ENCODE peak calls at places on chromosomes 12 and 14, in four cellular contexts. I is CD8-positive, alpha-beta memory T cell; L is uterus; U is PC-3. G is an unnamed sample. For H3K4me1, the result is how much of the 10 kb centered on the place peaks cover.

GRCh38 chr12:106085213-106085612 is 53.5 kb downstream of the NUAK1 start:
- DNase-seq in L (no peak), I (no peak), U (no peak), G (no peak)

GRCh38 chr12:29961231-29961630 is 177.5 kb upstream of the TMTC1 start:
- DNase-seq in U (no peak), I (no peak), L (no peak), G (no peak)

GRCh38 chr14:61860294-61860918 is 98.2 kb downstream of the SNAPC1 start:
- DNase-seq in L (no peak), I (peak), U (peak), G (peak)

GRCh38 chr12:42508913-42509312 is 80.6 kb downstream of the PRICKLE1 start:
- DNase-seq in I (no peak), L (no peak), U (no peak), G (no peak)

GRCh38 chr14:77707355-77707723 is 484 bp downstream of the ALKBH1 start:
- DNase-seq in L (no peak), I (peak), U (peak), G (no peak)

GRCh38 chr12:102107970-102108369 is 11.9 kb downstream of the NUP37 start:
- DNase-seq in I (no peak), L (no peak), U (no peak), G (no peak)

GRCh38 chr14:30874120-30874998 is at the start of gene COCH:
- DNase-seq in U (peak), L (no peak), I (peak), G (no peak)

GRCh38 chr14:95198320-95198719 is 41.0 kb upstream of the DICER1 start:
- DNase-seq in L (no peak), U (no peak), I (no peak), G (no peak)

GRCh38 chr14:57928732-57929131 is 62.8 kb upstream of the SLC35F4 start:
- DNase-seq in I (no peak), U (no peak), L (no peak), G (no peak)

GRCh38 chr12:124500232-124501079 is 67.0 kb downstream of the NCOR2 start:
- DNase-seq in I (no peak), U (peak), L (no peak), G (no peak)

GRCh38 chr12:112317481-112317880 is 64.8 kb downstream of the HECTD4 start:
- DNase-seq in I (no peak), L (no peak), U (no peak), G (no peak)

GRCh38 chr12:76777765-76778216 is 13.9 kb downstream of the ZDHHC17 start:
- DNase-seq in L (no peak), U (no peak), I (no peak), G (no peak)

GRCh38 chr14:35158951-35159653 is 36.8 kb downstream of the PRORP start:
- DNase-seq in I (no peak), L (no peak), U (no peak), G (no peak)

GRCh38 chr14:35149239-35149638 is 26.9 kb downstream of the PRORP start:
- DNase-seq in L (no peak), I (no peak), U (no peak), G (no peak)

GRCh38 chr14:35155962-35156361 is 33.6 kb downstream of the PRORP start:
- DNase-seq in L (no peak), I (no peak), U (peak), G (no peak)

GRCh38 chr14:35158491-35158890 is 36.1 kb downstream of the PRORP start:
- DNase-seq in I (no peak), L (no peak), U (no peak), G (no peak)

GRCh38 chr14:35154016-35154415 is 31.7 kb downstream of the PRORP start:
- DNase-seq in U (no peak), L (no peak), I (no peak), G (no peak)
- H3K4me1 ChIP-seq in U (under half), L (under half), I (under half), G (under half)

DNA sequence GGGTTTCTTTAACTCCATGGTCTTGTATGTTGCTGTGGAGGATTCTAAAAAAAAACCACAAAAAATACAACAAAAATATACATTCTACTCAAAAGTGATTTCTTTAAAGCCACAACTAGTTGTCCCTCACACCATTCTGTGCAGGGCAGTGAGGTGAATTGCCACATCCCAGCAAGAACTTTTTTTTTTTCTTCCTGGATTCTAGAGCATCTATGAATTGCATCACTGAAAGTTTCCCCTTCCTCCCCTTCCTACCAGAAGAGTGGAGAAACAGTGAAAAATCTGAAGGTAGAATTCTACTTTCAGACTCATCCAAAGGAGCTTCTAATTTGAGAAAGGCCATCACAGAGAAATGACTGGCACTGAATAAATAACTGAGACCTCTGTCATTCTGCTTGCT is 395.3 kb downstream of the AEBP2 start:
- DNase-seq in L (no peak), U (no peak), I (no peak), G (no peak)
- H3K4me1 ChIP-seq in L (under half), U (under half), I (under half), G (under half)

GRCh38 chr12:53232641-53233538 is 881 bp upstream of the RARG start:
- DNase-seq in I (peak), U (peak), L (no peak), G (no peak)
- H3K4me1 ChIP-seq in I (half or more), U (under half), L (under half), G (under half)

GRCh38 chr12:69687390-69687789 is 11.7 kb downstream of the BEST3 start:
- DNase-seq in U (no peak), I (no peak), L (no peak), G (no peak)

GRCh38 chr12:69686731-69687130 is 12.4 kb downstream of the BEST3 start:
- DNase-seq in U (no peak), L (no peak), I (no peak), G (no peak)

GRCh38 chr12:69688021-69688420 is 11.1 kb downstream of the BEST3 start:
- DNase-seq in I (no peak), U (peak), L (no peak), G (no peak)

GRCh38 chr12:69689638-69690037 is 9.5 kb downstream of the BEST3 start:
- DNase-seq in L (no peak), I (no peak), U (no peak), G (no peak)

DNA sequence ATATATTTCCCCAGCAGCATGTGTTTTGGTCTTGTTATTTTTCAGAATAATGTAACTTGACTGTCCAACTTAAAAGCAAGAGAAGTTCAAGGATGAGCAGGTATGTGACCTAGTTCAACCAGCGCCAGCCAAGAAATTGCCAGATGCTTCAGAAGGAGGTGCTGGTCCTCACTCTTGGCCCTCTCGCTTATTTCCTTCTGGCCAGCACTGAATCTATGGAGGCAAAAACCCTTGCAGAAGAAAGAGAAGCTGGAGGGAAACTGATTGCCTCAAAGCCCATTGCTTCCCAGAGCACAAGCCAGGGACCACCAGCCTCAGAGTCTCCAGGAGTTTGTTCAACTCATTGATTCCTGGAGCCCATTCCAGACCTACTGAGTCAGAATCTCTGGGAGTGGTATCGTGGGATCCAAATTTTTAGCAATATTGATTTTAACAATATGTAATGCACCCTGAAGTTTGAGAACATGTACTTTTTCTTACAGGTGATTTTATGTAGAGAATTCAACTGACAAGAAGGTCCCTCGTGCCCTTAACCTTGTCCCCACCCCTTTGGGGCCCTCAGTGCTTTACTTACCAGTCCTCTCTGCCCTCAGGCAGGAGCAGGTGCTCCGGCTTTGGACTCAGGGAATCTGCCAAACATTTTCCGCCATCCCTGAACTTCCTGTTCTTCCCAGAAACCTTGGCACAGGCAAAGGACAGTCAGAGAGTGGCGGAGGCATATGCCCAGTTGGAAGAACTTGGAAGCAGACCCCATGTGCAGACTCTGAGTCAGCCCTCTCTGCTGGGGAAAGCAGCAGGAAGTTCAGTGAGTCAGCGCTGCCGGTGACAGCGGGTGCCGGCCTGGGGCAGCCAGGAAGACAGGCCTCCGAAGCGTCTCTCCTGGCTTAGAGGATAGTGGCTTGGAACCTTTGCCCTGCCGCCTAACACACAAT is 10.3 kb downstream of the BEST3 start:
- DNase-seq in I (no peak), U (peak), L (peak), G (peak)
- H3K4me1 ChIP-seq in I (under half), U (under half), L (under half), G (under half)

GRCh38 chr12:95118138-95118787 is 44.8 kb upstream of the NR2C1 start:
- DNase-seq in I (no peak), U (peak), L (no peak), G (no peak)
- H3K4me1 ChIP-seq in I (under half), U (under half), L (under half), G (under half)

GRCh38 chr14:103535891-103536565 is 7.0 kb downstream of the TRMT61A start:
- DNase-seq in U (no peak), I (no peak), L (no peak), G (no peak)
- H3K4me1 ChIP-seq in U (under half), I (under half), L (under half), G (under half)